ENCODE peak calls at places on chromosomes 5 and 9, in nine cellular contexts. H, O, F, L, B, E, M, Y and C are unnamed samples.

GRCh38 chr9:76456202-76456926 is 2.6 kb upstream of the GCNT1 start:
- DNase-seq in M (peak; percentile 82), Y (peak; percentile 16), O (peak; percentile 69), F (no peak), L (peak; percentile 97), B (no peak), E (peak; percentile 75), H (no peak), C (no peak)

GRCh38 chr9:5500441-5501235 is 9.7 kb upstream of the PDCD1LG2 start:
- DNase-seq in F (no peak), B (peak; percentile 57), M (peak; percentile 21), L (peak; percentile 96), E (no peak), H (no peak), O (peak; percentile 95), Y (no peak), C (peak; percentile 69)

GRCh38 chr9:121088576-121088975 is 13.8 kb downstream of the CNTRL start:
- DNase-seq in Y (no peak), H (no peak), B (no peak), M (no peak), E (no peak), L (no peak), F (no peak), O (no peak), C (no peak)

GRCh38 chr5:65434122-65434521 is 47.6 kb downstream of the ADAMTS6 start:
- DNase-seq in B (no peak), Y (no peak), H (no peak), O (no peak), L (no peak), M (no peak), E (no peak), F (no peak), C (no peak)

GRCh38 chr9:99092643-99093491 is 12.0 kb upstream of the TGFBR1 start:
- DNase-seq in M (no peak), Y (no peak), O (no peak), B (no peak), L (no peak), E (no peak), F (no peak), H (no peak), C (no peak)

GRCh38 chr5:82975396-82975795 is 101.8 kb downstream of the TMEM167A start:
- DNase-seq in L (no peak), E (no peak), B (no peak), M (no peak), Y (no peak), O (peak; percentile 4), F (no peak), H (no peak), C (no peak)

GRCh38 chr5:43530648-43531047 is 15.7 kb upstream of the C5orf34 start:
- DNase-seq in L (no peak), F (no peak), O (no peak), E (no peak), B (no peak), M (no peak), H (no peak), Y (no peak), C (no peak)

GRCh38 chr5:464843-465590 is 22.0 kb downstream of the EXOC3 start:
- DNase-seq in M (no peak), B (no peak), Y (no peak), E (peak; percentile 5), F (peak; percentile 12), O (no peak), L (no peak), H (no peak), C (no peak)

GRCh38 chr9:137183980-137184595 is 4.3 kb downstream of the ANAPC2 start:
- DNase-seq in E (no peak), Y (no peak), L (no peak), H (no peak), B (no peak), O (no peak), M (no peak), F (no peak), C (no peak)

GRCh38 chr5:17178316-17178715 is 39.1 kb upstream of the BASP1 start:
- DNase-seq in F (no peak), E (no peak), O (no peak), B (no peak), H (no peak), Y (no peak), M (peak; percentile 47), L (peak; percentile 86), C (no peak)

GRCh38 chr5:66273131-66273530 is 129.0 kb downstream of the SREK1 start:
- DNase-seq in E (no peak), F (no peak), L (no peak), H (no peak), Y (no peak), B (no peak), M (no peak), O (no peak), C (no peak)

GRCh38 chr5:154276932-154277331 is 86.4 kb downstream of the GALNT10 start:
- DNase-seq in O (peak; percentile 96), B (peak; percentile 83), E (peak; percentile 30), Y (peak; percentile 83), L (peak; percentile 98), H (no peak), F (no peak), M (peak; percentile 97), C (peak; percentile 44)

GRCh38 chr5:154273028-154273617 is 82.6 kb downstream of the GALNT10 start:
- DNase-seq in E (peak; percentile 52), M (peak; percentile 21), H (no peak), B (peak; percentile 42), O (peak; percentile 78), L (peak; percentile 73), Y (peak; percentile 39), F (no peak), C (no peak)

GRCh38 chr5:154273963-154274827 is 83.7 kb downstream of the GALNT10 start:
- DNase-seq in F (no peak), O (no peak), H (no peak), L (no peak), M (no peak), Y (no peak), E (no peak), B (no peak), C (no peak)

GRCh38 chr5:154276236-154276792 is 85.8 kb downstream of the GALNT10 start:
- DNase-seq in H (no peak), Y (no peak), B (no peak), E (no peak), F (no peak), L (no peak), M (no peak), O (no peak), C (no peak)

DNA sequence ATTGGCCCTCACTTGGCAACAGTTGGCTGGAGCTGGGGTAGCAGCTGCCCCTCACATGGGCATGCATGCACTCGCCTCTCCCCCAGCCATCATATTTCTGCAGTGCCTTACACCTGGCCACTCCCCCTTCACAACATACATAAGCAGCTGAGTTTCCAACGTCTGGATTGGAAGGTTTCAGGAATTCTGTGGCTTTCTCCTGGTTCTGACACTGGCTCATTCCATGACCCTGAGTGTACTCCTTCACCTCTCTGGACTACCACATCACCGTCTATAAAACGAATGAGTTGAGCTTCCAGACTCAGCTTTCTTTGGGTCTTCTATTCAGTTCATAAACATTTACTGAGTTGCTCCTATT is 84.3 kb downstream of the GALNT10 start:
- DNase-seq in E (no peak), B (no peak), M (peak; percentile 37), L (no peak), H (no peak), O (no peak), F (no peak), Y (peak; percentile 42), C (no peak)
- TF ChIP-seq CTCF in E (no peak), B (no peak), M (no peak), L (no peak), H (no peak), O (no peak), F (no peak), Y (no peak), C (no peak)

GRCh38 chr9:37309136-37309535 is 113.4 kb upstream of the GRHPR start:
- DNase-seq in E (peak; percentile 23), Y (peak; percentile 32), M (peak; percentile 37), O (peak; percentile 6), H (no peak), F (no peak), B (no peak), L (peak; percentile 20), C (no peak)
- TF ChIP-seq CTCF in E (no peak), Y (no peak), M (peak; percentile 40), O (peak; percentile 17), H (peak; percentile 36), F (no peak), B (no peak), L (peak; percentile 45), C (no peak)

GRCh38 chr9:108865037-108865436 is 3.0 kb downstream of the ACTL7A start:
- DNase-seq in M (no peak), O (no peak), B (no peak), F (no peak), L (no peak), E (no peak), H (no peak), Y (peak; percentile 19), C (no peak)

GRCh38 chr9:108861464-108861863 is 602 bp upstream of the ACTL7A start:
- DNase-seq in B (no peak), F (no peak), M (no peak), E (no peak), H (no peak), Y (no peak), L (no peak), O (no peak), C (no peak)

GRCh38 chr9:108866001-108866420 is 3.9 kb downstream of the ACTL7A start:
- DNase-seq in B (no peak), L (no peak), Y (no peak), E (no peak), F (no peak), O (no peak), H (no peak), M (no peak), C (no peak)

GRCh38 chr9:108861997-108862396 is at the start of gene ACTL7A:
- DNase-seq in Y (no peak), M (no peak), H (no peak), E (no peak), B (no peak), F (no peak), L (no peak), O (no peak), C (no peak)

DNA sequence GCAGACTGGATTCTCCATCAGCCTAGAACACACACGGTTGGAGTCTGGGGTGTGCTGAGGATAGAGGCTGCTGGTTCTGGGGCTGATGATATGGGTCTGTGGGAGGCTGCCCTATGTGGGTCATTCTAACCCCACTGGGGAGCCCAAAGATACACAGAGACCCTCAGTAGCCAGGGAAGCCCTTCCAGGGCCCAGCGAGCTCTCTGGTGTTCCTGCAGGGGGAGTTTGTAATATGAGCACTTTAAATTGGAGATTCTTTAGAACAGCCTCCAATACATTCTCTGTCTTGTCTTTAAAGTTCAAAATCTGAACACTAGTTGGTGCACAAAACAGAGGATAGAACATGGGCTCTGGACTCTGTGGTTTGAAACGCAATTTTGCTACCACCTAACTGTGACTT is 2.4 kb downstream of the ACTL7A start:
- DNase-seq in F (no peak), Y (no peak), E (no peak), H (no peak), B (no peak), O (no peak), M (no peak), L (no peak), C (no peak)
- TF ChIP-seq CTCF in F (no peak), Y (no peak), E (no peak), H (no peak), B (no peak), O (no peak), M (no peak), L (peak; percentile 16), C (no peak)

DNA sequence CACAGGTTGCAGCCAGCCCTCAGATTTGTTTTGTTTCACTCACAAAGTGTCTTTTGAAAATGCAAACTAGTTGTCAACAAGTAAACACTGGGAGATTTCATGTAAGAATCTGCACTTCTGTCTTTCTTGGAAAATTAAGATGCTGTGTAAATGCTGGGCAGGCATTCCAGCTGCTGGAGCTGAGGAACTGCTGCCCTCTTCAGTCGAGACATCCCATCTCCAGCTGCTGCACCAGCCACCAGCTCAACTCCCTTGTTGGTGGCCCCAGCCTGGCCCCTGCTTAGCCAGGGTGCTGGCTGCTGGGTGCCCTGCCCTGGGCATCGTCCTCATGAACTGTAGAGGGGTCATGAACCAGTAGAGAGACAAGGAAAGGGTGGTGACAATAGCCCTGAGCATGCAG is 33.1 kb upstream of the AFAP1L1 start:
- DNase-seq in M (no peak), O (peak; percentile 36), F (no peak), E (no peak), L (peak; percentile 21), B (no peak), Y (no peak), H (no peak), C (no peak)
- TF ChIP-seq CTCF in M (peak; percentile 32), O (peak; percentile 26), F (no peak), E (no peak), L (peak; percentile 41), B (no peak), Y (no peak), H (peak; percentile 6), C (no peak)